ENCODE peak calls at places on chromosome X, in five cellular contexts. V is amniotic stem cell; O is H54; J is spleen; B is activated naive CD8-positive, alpha-beta T cell treated with anti-CD3 and anti-CD28 coated beads, Interleukin-2, amount 50 U/mL, for 24 hours. Z is an unnamed sample.

GRCh38 chrX:106927700-106928099 is 7.5 kb downstream of the CLDN2 start:
- DNase-seq in V (no peak), O (no peak), J (no peak), B (no peak), Z (no peak)

GRCh38 chrX:38664285-38664684 is 102.9 kb downstream of the TSPAN7 start:
- DNase-seq in V (peak; percentile 3), O (peak; percentile 2), J (no peak), B (no peak), Z (peak; percentile 12)

GRCh38 chrX:153417637-153418036 is 6.4 kb downstream of the ZFP92 start:
- DNase-seq in V (no peak), O (no peak), J (no peak), B (no peak), Z (no peak)

GRCh38 chrX:68571292-68572256 is 72.7 kb downstream of the YIPF6 start:
- DNase-seq in V (peak; percentile 22), O (peak; percentile 25), J (no peak), B (no peak), Z (no peak)

GRCh38 chrX:129933700-129934099 is 27.7 kb downstream of the UTP14A start:
- DNase-seq in V (no peak), O (no peak), J (no peak), B (no peak), Z (no peak)

GRCh38 chrX:31397119-31397518 is 325.3 kb upstream of the FTHL17 start:
- DNase-seq in V (no peak), O (peak; percentile 1), J (no peak), B (no peak), Z (no peak)

GRCh38 chrX:99266255-99266654 is 1143.8 kb downstream of the PCDH19 start:
- DNase-seq in V (no peak), O (no peak), J (no peak), B (no peak), Z (no peak)

GRCh38 chrX:134186362-134187121 is 50.4 kb upstream of the CCDC160 start:
- DNase-seq in V (no peak), O (no peak), J (no peak), B (peak; percentile 47), Z (peak; percentile 81)

GRCh38 chrX:23616361-23616760 is 50.9 kb upstream of the PRDX4 start:
- DNase-seq in V (peak; percentile 0), O (no peak), J (no peak), B (no peak), Z (no peak)

GRCh38 chrX:22278375-22278774 is 5.7 kb downstream of the CBLL2 start:
- DNase-seq in V (no peak), O (no peak), J (no peak), B (no peak), Z (no peak)

GRCh38 chrX:124190440-124190839 is 142.0 kb upstream of the TEX13D start:
- DNase-seq in V (no peak), O (no peak), J (no peak), B (no peak), Z (no peak)